ENCODE peak calls at places on chromosomes 11 and 22, in seven cellular contexts. Z is tibial nerve, C is IMR-90, I is lower leg skin, V is lower lobe of right lung, L is heart left ventricle, Q is Peyer's patch. N is an unnamed sample.

GRCh38 chr11:134069996-134070845 is 1.3 kb downstream of the JAM3 start:
- DNase-seq in C (no peak), V (no peak), I (no peak), Q (no peak), L (no peak), Z (no peak), N (no peak)

GRCh38 chr11:117239295-117239694 is 6.8 kb downstream of the RNF214 start:
- DNase-seq in I (no peak), V (no peak), L (no peak), Z (no peak), C (peak), Q (no peak), N (no peak)

GRCh38 chr22:37180531-37181231 is 7.4 kb downstream of the C1QTNF6 start:
- DNase-seq in Q (peak), I (no peak), L (no peak), V (peak), C (no peak), Z (no peak), N (no peak)

GRCh38 chr11:44018127-44018521 is 29.7 kb upstream of the ACCSL start:
- DNase-seq in Z (no peak), C (no peak), V (no peak), Q (peak), L (no peak), I (no peak), N (peak)

GRCh38 chr22:35218079-35218478 is 39.2 kb upstream of the HMGXB4 start:
- DNase-seq in Q (no peak), C (peak), I (no peak), V (no peak), Z (no peak), L (no peak), N (no peak)

GRCh38 chr11:5727691-5728090 is 8.6 kb upstream of the OR56B1 start:
- DNase-seq in Q (no peak), L (no peak), I (no peak), C (no peak), Z (no peak), V (no peak), N (no peak)

GRCh38 chr11:13229675-13230359 is 47.8 kb upstream of the BMAL1 start:
- DNase-seq in C (no peak), V (no peak), I (no peak), Z (no peak), Q (no peak), L (no peak), N (no peak)

GRCh38 chr11:110837535-110838127 is 125.4 kb upstream of the ARHGAP20 start:
- DNase-seq in C (no peak), Q (no peak), Z (no peak), V (no peak), L (no peak), I (no peak), N (peak)

GRCh38 chr11:99937330-99937729 is 749.8 kb upstream of the ARHGAP42 start:
- DNase-seq in Q (no peak), I (no peak), Z (no peak), L (no peak), C (no peak), V (no peak), N (no peak)

GRCh38 chr22:30705710-30706651 is 11.3 kb downstream of the OSBP2 start:
- DNase-seq in L (no peak), Q (no peak), I (no peak), Z (no peak), C (peak), V (no peak), N (no peak)

GRCh38 chr11:119607726-119608125 is 121.3 kb downstream of the NECTIN1 start:
- DNase-seq in Q (no peak), Z (no peak), L (no peak), V (no peak), C (no peak), I (no peak), N (no peak)

GRCh38 chr11:36141595-36141994 is 147.6 kb downstream of the COMMD9 start:
- DNase-seq in L (no peak), V (no peak), I (no peak), C (no peak), Q (no peak), Z (no peak), N (no peak)

GRCh38 chr22:22945195-22945594 is 57.6 kb downstream of the IGLL5 start:
- DNase-seq in L (no peak), Q (no peak), Z (no peak), I (no peak), V (no peak), C (no peak), N (no peak)

GRCh38 chr11:106398396-106399074 is 321.1 kb downstream of the AASDHPPT start:
- DNase-seq in V (no peak), Z (no peak), I (no peak), L (no peak), Q (no peak), C (peak), N (no peak)

GRCh38 chr11:43581370-43582023 is 99.0 kb upstream of the HSD17B12 start:
- DNase-seq in I (no peak), V (no peak), Z (no peak), L (no peak), Q (no peak), C (no peak), N (no peak)

GRCh38 chr22:42869463-42869862 is 12.4 kb upstream of the ARFGAP3 start:
- DNase-seq in L (no peak), I (no peak), Q (no peak), C (no peak), Z (no peak), V (no peak), N (no peak)

GRCh38 chr22:42869888-42870480 is 12.9 kb upstream of the ARFGAP3 start:
- DNase-seq in L (no peak), C (no peak), V (no peak), I (no peak), Q (no peak), Z (no peak), N (no peak)

GRCh38 chr22:42866100-42866499 is 9.0 kb upstream of the ARFGAP3 start:
- DNase-seq in Z (no peak), L (no peak), I (no peak), C (no peak), V (no peak), Q (no peak), N (no peak)

GRCh38 chr22:42871146-42872050 is 14.3 kb upstream of the ARFGAP3 start:
- DNase-seq in L (no peak), C (no peak), I (no peak), Z (no peak), Q (no peak), V (no peak), N (no peak)

GRCh38 chr22:42868751-42869251 is 11.7 kb upstream of the ARFGAP3 start:
- DNase-seq in V (peak), Z (no peak), L (peak), Q (no peak), I (peak), C (peak), N (no peak)
- TF ChIP-seq CTCF in V (no peak), Z (no peak), L (no peak), Q (no peak), I (no peak), C (no peak), N (no peak)

GRCh38 chr11:64632237-64632636 is 41.2 kb downstream of the SLC22A12 start:
- DNase-seq in I (no peak), C (no peak), V (no peak), Q (no peak), Z (no peak), L (no peak), N (no peak)

GRCh38 chr11:64629796-64630562 is 39.0 kb downstream of the SLC22A12 start:
- DNase-seq in C (no peak), V (no peak), I (no peak), Q (no peak), Z (no peak), L (no peak), N (no peak)

GRCh38 chr11:64631675-64632074 is 40.7 kb downstream of the SLC22A12 start:
- DNase-seq in I (no peak), V (no peak), L (no peak), C (no peak), Z (no peak), Q (no peak), N (no peak)

GRCh38 chr11:64633555-64634159 is 42.6 kb downstream of the SLC22A12 start:
- DNase-seq in Z (no peak), C (no peak), I (no peak), Q (no peak), L (no peak), V (no peak), N (no peak)

GRCh38 chr11:64632654-64633053 is 41.6 kb downstream of the SLC22A12 start:
- DNase-seq in Z (no peak), C (no peak), I (no peak), L (no peak), V (no peak), Q (no peak), N (no peak)
- TF ChIP-seq CTCF in Z (no peak), C (no peak), I (no peak), L (no peak), V (no peak), Q (no peak), N (no peak)

DNA sequence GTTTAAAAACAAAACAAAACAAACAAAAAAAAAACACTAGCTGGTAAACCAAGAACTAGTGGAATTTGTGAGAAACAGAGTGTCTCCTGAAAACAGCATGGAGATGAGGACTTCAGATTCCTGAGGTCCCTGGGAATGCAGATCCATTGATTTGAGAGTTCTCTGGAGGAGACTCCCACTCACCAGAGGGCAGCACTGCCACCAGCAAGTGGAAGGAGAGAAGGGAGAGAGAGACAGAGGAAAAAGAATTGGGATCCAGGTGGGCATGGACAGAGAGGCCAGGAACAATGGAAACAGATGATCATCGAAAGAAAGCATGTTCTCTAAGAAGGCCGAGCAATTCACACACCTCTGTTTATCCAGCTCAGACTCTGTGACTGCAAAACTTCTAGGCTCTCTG is 31.8 kb downstream of the ETS1 start:
- DNase-seq in C (no peak), V (no peak), L (no peak), Z (no peak), Q (no peak), I (no peak), N (no peak)
- TF ChIP-seq CTCF in C (peak), V (peak), L (peak), Z (no peak), Q (peak), I (no peak), N (no peak)

DNA sequence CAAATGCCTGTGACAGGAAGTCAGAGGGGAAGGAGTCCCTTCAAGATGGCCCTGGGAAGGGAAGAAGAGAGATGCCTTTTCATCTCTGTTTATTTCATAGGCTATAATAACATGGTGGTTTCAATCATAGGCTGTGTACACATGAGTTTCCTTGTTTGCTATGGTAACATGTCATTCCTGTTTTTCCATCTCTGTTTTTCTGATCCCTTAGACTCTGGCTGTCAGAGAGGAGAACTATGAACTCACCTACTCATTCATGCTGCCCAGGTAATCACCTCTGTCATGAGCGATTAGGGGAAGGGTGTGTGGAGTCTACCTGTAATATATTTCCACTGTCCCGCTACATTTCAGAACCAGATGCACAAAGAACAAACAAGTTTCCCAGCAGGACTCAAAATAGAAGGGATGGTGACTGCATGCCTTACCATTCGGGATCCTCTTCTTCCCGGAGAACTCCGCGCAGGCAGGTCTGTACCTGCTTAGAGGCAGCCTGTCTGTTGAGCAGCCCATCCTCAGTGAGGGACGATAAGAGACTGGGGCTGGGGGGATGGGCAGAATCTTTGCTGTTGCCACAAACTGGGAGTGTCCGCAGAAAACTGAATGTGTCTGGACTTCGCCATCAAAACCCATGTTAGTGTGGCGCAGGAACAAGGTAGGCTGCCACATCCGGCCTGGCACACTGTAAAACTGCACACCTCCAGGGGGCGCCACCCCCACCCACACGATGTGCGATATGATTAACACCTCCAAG is 7.1 kb upstream of the PEX26 start:
- DNase-seq in C (no peak), V (no peak), L (no peak), I (no peak), Z (no peak), Q (no peak), N (no peak)
- TF ChIP-seq CTCF in C (peak), V (no peak), L (no peak), I (no peak), Z (no peak), Q (peak), N (peak)

DNA sequence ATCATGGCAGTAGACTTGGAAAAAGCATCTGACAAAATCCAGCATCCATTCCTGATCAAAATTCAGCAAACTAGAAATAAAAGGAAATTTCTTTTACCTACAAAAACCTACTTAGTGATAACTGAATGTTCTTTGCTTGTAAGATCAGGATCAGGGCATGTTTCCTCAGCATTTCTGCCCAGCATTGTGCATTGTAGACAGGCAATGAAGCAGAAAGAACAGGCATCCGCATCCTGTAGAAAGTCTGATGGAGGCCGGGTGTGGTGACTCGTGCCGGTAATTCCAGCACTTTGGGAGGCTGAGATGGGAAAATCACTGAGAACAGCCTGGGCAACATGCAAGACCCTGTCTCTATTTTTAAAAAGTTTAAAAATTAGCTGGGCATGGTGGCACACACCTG is 32.5 kb upstream of the PANX2 start:
- DNase-seq in L (no peak), V (no peak), Z (no peak), Q (no peak), C (no peak), I (no peak), N (no peak)
- TF ChIP-seq CTCF in L (no peak), V (no peak), Z (no peak), Q (no peak), C (no peak), I (no peak), N (no peak)

DNA sequence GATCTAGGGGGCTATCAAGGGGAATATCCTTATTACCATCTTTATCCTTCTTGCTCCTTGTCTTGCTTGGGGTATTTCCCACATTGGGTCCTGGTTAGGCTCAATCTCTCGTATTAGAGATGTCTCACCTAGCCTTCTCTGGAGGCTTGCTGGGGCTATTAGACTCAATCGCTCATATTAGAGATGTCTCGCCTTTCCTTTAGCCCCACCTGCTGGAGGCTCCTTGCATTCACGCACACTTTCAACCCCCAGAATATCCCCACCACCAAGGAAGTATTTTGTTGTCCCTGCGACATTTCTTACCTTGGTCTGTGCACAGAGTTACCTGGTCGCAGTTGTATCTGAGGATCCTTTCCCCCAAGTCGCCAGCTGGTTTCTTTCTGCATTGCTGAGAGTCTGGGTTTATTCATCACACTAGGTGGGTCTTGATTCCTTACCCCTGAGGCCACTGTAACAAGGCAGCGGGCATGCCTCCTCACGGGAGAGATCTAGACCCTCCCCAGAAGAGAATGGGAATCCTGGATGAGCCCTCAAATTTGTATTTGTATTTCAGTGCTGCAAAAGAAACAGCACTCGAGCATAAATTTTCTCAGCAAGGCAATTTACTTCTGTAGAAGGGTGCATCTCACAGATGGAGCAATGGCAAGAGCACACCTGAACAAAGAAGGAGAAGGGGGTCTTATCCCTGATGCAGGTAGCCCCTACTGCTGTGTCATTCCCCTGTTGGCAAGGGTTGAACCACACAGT is 15.9 kb upstream of the HYLS1 start:
- DNase-seq in Z (no peak), Q (no peak), C (peak), I (no peak), V (no peak), L (no peak), N (no peak)
- TF ChIP-seq CTCF in Z (no peak), Q (peak), C (peak), I (no peak), V (peak), L (peak), N (peak)

GRCh38 chr11:115215694-115216615 is 288.3 kb downstream of the CADM1 start:
- DNase-seq in I (no peak), Q (no peak), Z (no peak), C (no peak), L (no peak), V (no peak), N (no peak)
- TF ChIP-seq CTCF in I (no peak), Q (peak), Z (no peak), C (peak), L (no peak), V (peak), N (no peak)

GRCh38 chr22:38745676-38746460 is 9.9 kb downstream of the SUN2 start:
- DNase-seq in C (no peak), Q (no peak), V (no peak), Z (no peak), I (no peak), L (no peak), N (no peak)

GRCh38 chr22:38751066-38751421 is 4.8 kb downstream of the SUN2 start:
- DNase-seq in L (no peak), Z (no peak), C (no peak), V (no peak), Q (no peak), I (no peak), N (no peak)

GRCh38 chr22:38750638-38751037 is 5.2 kb downstream of the SUN2 start:
- DNase-seq in L (no peak), C (no peak), Q (no peak), Z (no peak), I (no peak), V (no peak), N (no peak)

GRCh38 chr22:38750104-38750503 is 5.7 kb downstream of the SUN2 start:
- DNase-seq in Q (no peak), V (no peak), L (no peak), C (no peak), Z (no peak), I (no peak), N (no peak)

DNA sequence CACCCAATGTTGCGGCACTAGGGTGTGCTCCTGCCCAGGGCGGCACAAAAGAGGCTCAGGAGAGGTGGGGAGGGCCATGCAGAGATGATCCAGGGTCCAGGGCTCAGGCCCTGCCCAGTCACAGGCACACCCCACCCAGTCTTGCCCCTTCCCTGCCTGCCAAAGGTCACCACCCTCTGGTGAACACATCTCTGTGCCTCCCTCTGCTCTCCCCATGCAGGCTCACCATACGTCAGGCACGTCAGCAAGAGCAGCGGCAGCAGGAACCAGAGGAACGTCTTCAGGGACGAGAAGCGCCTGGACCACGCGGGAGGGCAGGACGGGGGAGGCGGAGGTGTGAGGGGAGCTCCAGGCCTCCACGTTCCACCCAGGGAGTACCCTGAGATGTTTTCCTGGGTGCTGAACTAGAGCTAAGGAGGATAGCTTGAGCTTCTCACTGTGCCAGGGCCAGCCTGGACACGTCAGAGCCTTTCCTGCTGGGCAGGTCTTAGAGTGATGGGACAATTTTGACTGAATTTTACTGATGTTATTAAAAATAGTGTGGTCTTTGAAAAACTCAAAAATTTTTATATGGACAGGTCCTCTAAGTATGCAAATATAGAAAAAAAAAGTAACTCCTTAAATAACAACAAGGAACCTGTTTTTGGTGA is 7.2 kb downstream of the SUN2 start:
- DNase-seq in V (no peak), C (no peak), I (no peak), Z (no peak), Q (no peak), L (no peak), N (no peak)
- TF ChIP-seq CTCF in V (no peak), C (no peak), I (no peak), Z (no peak), Q (no peak), L (no peak), N (no peak)